ENCODE peak calls at places on chromosome 10, in seven cellular contexts. G is CD4-positive, alpha-beta T cell; V is activated CD8-positive, alpha-beta memory T cell treated with anti-CD3 and anti-CD28 coated beads for 48 hours; N is left ventricle myocardium superior; Q is MCF 10A; O is activated CD4-positive, alpha-beta memory T cell treated with anti-CD3 and anti-CD28 coated beads, Interleukin-2, amount 10 ng/mL, durations not matched to agents 7 days and 5 days; L is IMR-90. K is an unnamed sample.

GRCh38 chr10:114771749-114772148 is 49.8 kb upstream of the FHIP2A start:
- DNase-seq in O (no peak), G (no peak), Q (no peak), N (no peak), L (no peak), V (no peak), K (no peak)

GRCh38 chr10:86673827-86674581 is 5.7 kb downstream of the LDB3 start:
- DNase-seq in N (peak), O (no peak), V (no peak), L (no peak), Q (no peak), G (no peak), K (peak)

GRCh38 chr10:60739581-60739980 is 38.7 kb upstream of the CDK1 start:
- DNase-seq in L (peak), O (no peak), Q (no peak), G (no peak), V (no peak), N (no peak), K (no peak)

GRCh38 chr10:114714281-114714741 is 56.2 kb upstream of the ABLIM1 start:
- DNase-seq in L (peak), O (no peak), G (no peak), Q (peak), V (no peak), N (peak), K (no peak)

GRCh38 chr10:111989136-111990050 is 194.2 kb downstream of the GPAM start:
- DNase-seq in L (no peak), V (no peak), G (no peak), N (no peak), Q (peak), O (no peak), K (no peak)

GRCh38 chr10:28291881-28292297 is 11.0 kb downstream of the MPP7 start:
- DNase-seq in G (no peak), O (no peak), L (peak), V (no peak), N (no peak), Q (peak), K (no peak)

GRCh38 chr10:116210588-116211346 is 62.2 kb downstream of the GFRA1 start:
- DNase-seq in L (peak), G (no peak), V (no peak), Q (no peak), O (no peak), N (no peak), K (no peak)

GRCh38 chr10:52777414-52777813 is 4.8 kb upstream of the MBL2 start:
- DNase-seq in N (no peak), G (no peak), Q (no peak), L (no peak), V (no peak), O (no peak), K (no peak)

GRCh38 chr10:971150-971542 is 17.1 kb upstream of the GTPBP4 start:
- DNase-seq in G (no peak), Q (no peak), O (no peak), L (peak), V (no peak), N (peak), K (no peak)

GRCh38 chr10:102918817-102919236 is 733 bp downstream of the CNNM2 start:
- DNase-seq in L (no peak), O (peak), V (peak), G (peak), N (no peak), Q (no peak), K (no peak)

GRCh38 chr10:71565284-71566000 is 154.1 kb downstream of the C10orf105 start:
- DNase-seq in L (no peak), Q (no peak), N (no peak), V (no peak), O (no peak), G (no peak), K (no peak)

GRCh38 chr10:60654813-60655464 is 123.3 kb upstream of the CDK1 start:
- DNase-seq in Q (peak), O (no peak), N (no peak), G (no peak), V (no peak), L (peak), K (no peak)

GRCh38 chr10:101052285-101052684 is 9.5 kb upstream of the KAZALD1 start:
- DNase-seq in G (no peak), L (peak), O (no peak), V (no peak), Q (peak), N (no peak), K (peak)

GRCh38 chr10:73408061-73408460 is 5.8 kb downstream of the ANXA7 start:
- DNase-seq in O (no peak), G (no peak), N (no peak), V (no peak), L (no peak), Q (no peak), K (peak)

GRCh38 chr10:79022565-79023488 is 45.9 kb upstream of the ZMIZ1 start:
- DNase-seq in N (peak), O (no peak), V (no peak), G (no peak), Q (peak), L (no peak), K (peak)

GRCh38 chr10:52883996-52884871 is 111.7 kb upstream of the MBL2 start:
- DNase-seq in V (no peak), N (no peak), G (no peak), O (no peak), L (peak), Q (peak), K (no peak)

GRCh38 chr10:133318494-133319127 is 9.9 kb downstream of the ZNF511 start:
- DNase-seq in O (peak), V (no peak), G (peak), N (peak), L (peak), Q (peak), K (peak)

GRCh38 chr10:65142641-65143435 is 1621.6 kb downstream of the REEP3 start:
- DNase-seq in L (no peak), N (no peak), G (no peak), Q (no peak), O (no peak), V (no peak), K (no peak)

GRCh38 chr10:30579554-30579953 is 50.0 kb downstream of the LYZL2 start:
- DNase-seq in Q (no peak), G (no peak), L (no peak), V (no peak), N (no peak), O (no peak), K (no peak)

GRCh38 chr10:29688230-29688634 is 53.5 kb upstream of the SVIL start:
- DNase-seq in V (no peak), Q (no peak), N (no peak), L (no peak), G (no peak), O (no peak), K (no peak)

GRCh38 chr10:114043532-114044250 is at the start of gene ADRB1:
- DNase-seq in O (peak), L (peak), Q (peak), G (no peak), V (no peak), N (peak), K (peak)

GRCh38 chr10:3195706-3196105 is 23.1 kb upstream of the PITRM1 start:
- DNase-seq in G (no peak), O (no peak), N (no peak), V (no peak), Q (no peak), L (no peak), K (no peak)

GRCh38 chr10:74825371-74826141 is 844 bp upstream of the KAT6B start:
- DNase-seq in Q (no peak), O (peak), V (no peak), N (peak), G (peak), L (no peak), K (no peak)

GRCh38 chr10:104254493-104255243 is at the start of gene GSTO1:
- DNase-seq in L (peak), V (no peak), O (peak), G (no peak), N (peak), Q (peak), K (peak)

GRCh38 chr10:48517482-48517881 is 87.4 kb downstream of the ARHGAP22 start:
- DNase-seq in G (no peak), O (no peak), L (no peak), Q (no peak), V (no peak), N (no peak), K (no peak)

GRCh38 chr10:4034907-4035581 is 250.0 kb upstream of the KLF6 start:
- DNase-seq in O (peak), L (peak), V (no peak), N (no peak), G (no peak), Q (no peak), K (no peak)

GRCh38 chr10:83897626-83898025 is 241.7 kb upstream of the GHITM start:
- DNase-seq in G (no peak), L (no peak), N (no peak), O (no peak), Q (no peak), V (no peak), K (no peak)

GRCh38 chr10:81871558-81871957 is 3.4 kb upstream of the NRG3 start:
- DNase-seq in G (no peak), V (no peak), O (no peak), N (no peak), Q (no peak), L (no peak), K (no peak)

GRCh38 chr10:106713846-106714245 is 450.7 kb downstream of the SORCS1 start:
- DNase-seq in V (no peak), G (no peak), L (no peak), N (no peak), Q (no peak), O (no peak), K (no peak)

GRCh38 chr10:50554995-50555568 is 68.7 kb downstream of the SGMS1 start:
- DNase-seq in Q (peak), N (no peak), G (no peak), O (no peak), L (peak), V (no peak), K (no peak)

GRCh38 chr10:117541405-117541908 is 1.1 kb upstream of the EMX2 start:
- DNase-seq in N (no peak), V (no peak), Q (no peak), G (no peak), L (no peak), O (no peak), K (peak)

GRCh38 chr10:101695404-101695732 is 398 bp upstream of the FBXW4 start:
- DNase-seq in N (no peak), Q (no peak), L (no peak), V (no peak), O (no peak), G (no peak), K (no peak)

GRCh38 chr10:72886596-72887522 is 6.7 kb upstream of the OIT3 start:
- DNase-seq in G (no peak), Q (no peak), L (peak), N (no peak), O (no peak), V (no peak), K (no peak)

GRCh38 chr10:51171946-51172345 is 97.7 kb downstream of the PRKG1 start:
- DNase-seq in G (no peak), Q (peak), V (no peak), L (peak), O (no peak), N (no peak), K (no peak)